ENCODE peak calls at places on chromosome 21, in four cellular contexts. Q, B, E and R are unnamed samples.

GRCh38 chr21:33481314-33481943 is 1.7 kb upstream of the TMEM50B start:
- DNase-seq in B (no peak), Q (no peak), E (no peak), R (no peak)

GRCh38 chr21:44710756-44711326 is 531 bp downstream of the TSPEAR start:
- DNase-seq in B (peak; percentile 30), Q (peak; percentile 19), E (peak; percentile 90), R (peak; percentile 72)

GRCh38 chr21:23543334-23543733 is 2063.9 kb downstream of the MRPL39 start:
- DNase-seq in B (no peak), Q (no peak), E (no peak), R (no peak)

GRCh38 chr21:41183575-41183974 is 15.6 kb downstream of the BACE2 start:
- DNase-seq in Q (no peak), E (peak; percentile 47), B (no peak), R (peak; percentile 59)

GRCh38 chr21:41823906-41824305 is 55.2 kb downstream of the PRDM15 start:
- DNase-seq in E (no peak), B (no peak), Q (no peak), R (no peak)

GRCh38 chr21:21740207-21740606 is 742.0 kb downstream of the NCAM2 start:
- DNase-seq in B (no peak), Q (no peak), E (no peak), R (no peak)

GRCh38 chr21:45032977-45033705 is 41.2 kb upstream of the ADARB1 start:
- DNase-seq in Q (no peak), E (no peak), B (no peak), R (peak; percentile 17)

GRCh38 chr21:42071146-42071737 is at the start of gene UMODL1:
- DNase-seq in B (no peak), E (no peak), Q (no peak), R (no peak)

GRCh38 chr21:16424331-16424749 is 694.6 kb downstream of the USP25 start:
- DNase-seq in B (no peak), Q (peak; percentile 52), E (no peak), R (no peak)

GRCh38 chr21:42840411-42841155 is 38.8 kb downstream of the WDR4 start:
- DNase-seq in E (peak; percentile 33), Q (no peak), B (no peak), R (peak; percentile 9)

GRCh38 chr21:41956926-41957729 is 3.3 kb upstream of the C2CD2 start:
- DNase-seq in E (peak; percentile 51), Q (peak; percentile 68), B (no peak), R (no peak)

GRCh38 chr21:39326607-39327307 is 13.3 kb upstream of the BRWD1 start:
- DNase-seq in E (no peak), Q (no peak), B (no peak), R (no peak)

GRCh38 chr21:32411366-32412161 is 942 bp upstream of the EVA1C start:
- DNase-seq in B (peak; percentile 55), Q (peak; percentile 65), E (peak; percentile 71), R (peak; percentile 39)

GRCh38 chr21:42711667-42712066 is 58.2 kb downstream of the PDE9A start:
- DNase-seq in E (no peak), B (peak; percentile 69), Q (no peak), R (no peak)

GRCh38 chr21:31654340-31654739 is 5.2 kb upstream of the SOD1 start:
- DNase-seq in Q (no peak), B (no peak), E (peak; percentile 52), R (peak; percentile 55)

GRCh38 chr21:32403201-32403701 is 9.3 kb upstream of the EVA1C start:
- DNase-seq in E (peak; percentile 84), B (peak; percentile 85), Q (peak; percentile 47), R (peak; percentile 67)

GRCh38 chr21:38544681-38545080 is 46.4 kb upstream of the ERG start:
- DNase-seq in B (no peak), E (no peak), Q (peak; percentile 9), R (no peak)

GRCh38 chr21:16579538-16579937 is 849.8 kb downstream of the USP25 start:
- DNase-seq in E (no peak), B (no peak), Q (no peak), R (no peak)

GRCh38 chr21:38610573-38611251 is 112.4 kb upstream of the ERG start:
- DNase-seq in E (no peak), B (no peak), Q (no peak), R (no peak)

GRCh38 chr21:37101384-37101783 is 28.3 kb downstream of the TTC3 start:
- DNase-seq in E (no peak), B (no peak), Q (peak; percentile 28), R (no peak)

GRCh38 chr21:44999428-44999971 is 59.7 kb downstream of the SLX9 start:
- DNase-seq in B (no peak), E (no peak), Q (no peak), R (no peak)

GRCh38 chr21:24899138-24899537 is 708.1 kb downstream of the MRPL39 start:
- DNase-seq in E (no peak), B (no peak), Q (no peak), R (no peak)

GRCh38 chr21:33998402-33998801 is 75.0 kb upstream of the MRPS6 start:
- DNase-seq in Q (no peak), B (no peak), E (no peak), R (no peak)

GRCh38 chr21:45456014-45456835 is 51.3 kb downstream of the COL18A1 start:
- DNase-seq in B (no peak), Q (no peak), E (no peak), R (no peak)

GRCh38 chr21:45981641-45982255 is at the start of gene COL6A1:
- DNase-seq in E (peak; percentile 67), Q (peak; percentile 24), B (peak; percentile 88), R (peak; percentile 57)

GRCh38 chr21:34073032-34073748 is at the start of the genes MRPS6 and SLC5A3:
- DNase-seq in Q (peak; percentile 76), B (peak; percentile 97), E (peak; percentile 95), R (peak; percentile 89)

GRCh38 chr21:44618909-44619308 is 7.0 kb downstream of the KRTAP10-8 start:
- DNase-seq in Q (no peak), E (no peak), B (no peak), R (no peak)

GRCh38 chr21:36839123-36839522 is 127.3 kb downstream of the HLCS start:
- DNase-seq in Q (no peak), B (no peak), E (peak; percentile 4), R (no peak)

GRCh38 chr21:42311816-42312625 is 3.2 kb downstream of the TFF3 start:
- DNase-seq in E (no peak), B (no peak), Q (no peak), R (no peak)

GRCh38 chr21:41885341-41886024 is 6.3 kb upstream of the PRDM15 start:
- DNase-seq in B (no peak), E (no peak), Q (no peak), R (no peak)

GRCh38 chr21:45555557-45556301 is 13.5 kb upstream of the SLC19A1 start:
- DNase-seq in Q (peak; percentile 56), E (peak; percentile 96), B (peak; percentile 92), R (peak; percentile 92)

GRCh38 chr21:29334717-29335428 is 36.2 kb downstream of the BACH1 start:
- DNase-seq in B (no peak), E (no peak), Q (no peak), R (no peak)
- H3K9ac ChIP-seq in B (no peak overlapping the region), E (no peak overlapping the region), Q (no peak overlapping the region), R (no peak overlapping the region)

DNA sequence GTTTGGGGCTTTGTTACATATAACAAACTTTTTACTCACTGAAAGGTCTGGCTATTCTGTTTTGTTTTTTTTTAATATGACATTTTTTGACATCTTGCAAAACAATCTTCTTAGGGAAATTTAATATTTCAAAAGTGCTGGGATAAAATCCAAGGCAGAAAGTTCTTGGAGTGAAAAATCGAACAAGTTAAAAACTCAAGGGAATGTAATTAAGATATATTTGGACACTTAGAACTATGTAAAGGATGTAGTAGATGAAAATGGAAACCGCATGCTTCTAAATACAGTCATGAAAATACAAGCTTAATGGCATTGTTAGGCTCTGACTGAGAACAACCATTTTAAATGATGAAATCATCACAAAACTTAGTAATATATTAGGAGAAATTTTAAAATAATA is 8.6 kb downstream of the CHODL start:
- DNase-seq in Q (no peak), B (no peak), E (no peak), R (no peak)
- H3K9ac ChIP-seq in Q (no peak overlapping the region), B (no peak overlapping the region), E (no peak overlapping the region), R (no peak overlapping the region)

DNA sequence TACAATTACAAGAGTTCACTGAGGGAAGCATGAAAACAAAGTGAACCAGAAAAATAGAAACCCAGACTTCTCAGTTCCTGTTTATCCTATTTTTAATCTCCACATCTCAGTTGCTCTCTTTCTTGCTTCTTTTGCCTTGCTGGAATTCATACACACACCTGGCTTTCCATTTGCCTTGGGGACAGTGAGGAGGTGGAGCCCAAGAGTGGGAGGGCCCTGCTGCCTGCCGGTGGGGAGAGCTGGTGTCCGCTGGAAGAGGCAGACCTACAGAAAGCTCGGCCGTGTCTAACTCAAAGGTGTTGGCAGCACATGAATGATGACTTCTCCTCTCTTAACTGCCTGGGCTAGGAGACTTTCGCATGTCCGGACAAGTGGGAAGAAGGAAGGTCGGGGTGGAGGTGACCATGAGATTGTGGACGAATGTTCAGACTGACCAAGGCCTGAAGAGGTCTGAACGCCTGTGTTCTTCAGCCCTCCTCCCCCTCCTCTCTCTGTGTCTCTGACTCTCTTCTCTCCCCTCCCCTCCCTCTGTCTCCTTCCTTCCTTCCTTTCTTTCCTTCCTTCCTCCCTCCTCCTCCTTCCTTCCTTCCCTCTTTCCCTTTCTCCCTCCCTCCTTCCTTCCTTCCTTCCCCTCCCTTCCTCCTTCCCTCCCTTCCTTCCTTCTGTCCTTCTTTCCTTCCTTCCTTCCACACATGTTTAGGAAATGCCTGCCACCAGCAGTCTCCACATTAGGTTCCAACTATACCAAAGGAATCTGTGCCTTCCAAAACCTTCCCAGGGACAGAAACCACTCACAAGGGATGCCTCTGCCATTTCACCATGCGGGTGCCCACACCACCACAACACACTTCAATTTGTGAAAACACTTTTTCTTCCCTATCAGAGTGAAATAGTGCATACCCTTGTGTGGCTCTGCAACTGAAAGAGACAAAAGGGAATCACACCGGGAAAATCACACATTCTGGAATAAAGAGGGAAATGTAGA is 157.3 kb upstream of the RUNX1 start:
- DNase-seq in E (peak; percentile 69), Q (peak; percentile 65), B (no peak), R (peak; percentile 55)
- H3K9ac ChIP-seq in E (no peak overlapping the region), Q (peak overlapping the region; percentile 49), B (no peak overlapping the region), R (no peak overlapping the region)

GRCh38 chr21:28773036-28773435 is 219.6 kb downstream of the LTN1 start:
- DNase-seq in Q (no peak), B (no peak), E (no peak), R (no peak)

GRCh38 chr21:28768753-28769152 is 223.9 kb downstream of the LTN1 start:
- DNase-seq in B (no peak), E (no peak), Q (no peak), R (no peak)

GRCh38 chr21:28769683-28770082 is 223.0 kb downstream of the LTN1 start:
- DNase-seq in B (no peak), E (no peak), Q (no peak), R (no peak)

GRCh38 chr21:28771790-28772501 is 220.7 kb downstream of the LTN1 start:
- DNase-seq in B (no peak), Q (peak; percentile 10), E (no peak), R (no peak)

DNA sequence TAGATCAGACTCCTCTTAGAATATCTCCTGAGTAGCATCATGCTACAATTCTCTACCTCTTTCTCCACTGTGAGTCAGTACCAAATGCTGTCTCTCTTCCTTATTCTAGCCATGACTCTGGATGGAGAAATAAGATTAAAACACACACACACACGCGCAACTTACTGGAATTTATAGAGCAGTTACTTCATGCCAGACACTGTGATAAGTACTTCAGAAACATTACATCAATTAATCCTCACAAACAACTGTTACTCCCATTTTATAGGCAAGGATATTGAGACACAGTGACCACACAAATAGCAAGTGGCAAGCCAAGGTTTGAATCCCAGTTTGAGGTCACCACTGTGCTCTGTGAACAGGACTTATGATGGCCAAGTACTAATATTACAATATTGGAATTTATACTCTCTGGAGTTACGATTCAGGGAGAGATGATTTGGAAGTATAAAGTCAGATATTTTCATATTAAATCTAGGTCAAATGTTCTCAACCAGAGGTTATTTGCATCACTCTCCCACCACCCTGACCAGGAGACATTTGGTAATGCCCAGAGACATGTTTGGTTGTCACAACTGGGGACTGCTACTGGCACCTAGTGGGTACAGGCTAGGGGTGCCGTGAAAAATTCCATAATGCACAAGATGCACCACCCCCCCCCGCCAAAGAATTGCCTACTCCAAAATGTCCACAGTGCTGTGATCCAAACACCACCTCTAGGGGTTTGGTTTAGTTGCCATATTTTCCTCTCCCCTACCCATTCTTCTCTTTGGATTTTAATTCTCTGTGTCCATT is 221.6 kb downstream of the LTN1 start:
- DNase-seq in Q (no peak), B (no peak), E (no peak), R (no peak)
- H3K9ac ChIP-seq in Q (no peak overlapping the region), B (no peak overlapping the region), E (no peak overlapping the region), R (no peak overlapping the region)